ENCODE peak calls at places on chromosomes 5 and 9, in seven cellular contexts. F is neural crest cell, R is endothelial cell of umbilical vein, N is colonic mucosa, X is AG04450, W is A549, A is GM13976. D is an unnamed sample.

GRCh38 chr9:16133556-16134227 is 580.8 kb downstream of the CCDC171 start:
- DNase-seq in F (peak), R (peak), N (peak), X (no peak), W (peak), A (peak), D (peak)

GRCh38 chr9:6214903-6215302 is 704 bp upstream of the IL33 start:
- DNase-seq in F (no peak), R (peak), N (no peak), X (no peak), W (no peak), A (no peak), D (no peak)

GRCh38 chr9:15485836-15486678 is 24.7 kb downstream of the PSIP1 start:
- DNase-seq in F (no peak), R (peak), N (no peak), X (no peak), W (peak), A (no peak), D (no peak)

GRCh38 chr9:33029106-33029788 is 4.2 kb downstream of the DNAJA1 start:
- DNase-seq in F (no peak), R (no peak), N (no peak), X (peak), W (peak), A (no peak), D (no peak)

GRCh38 chr5:88235346-88235745 is 33.3 kb downstream of the TMEM161B start:
- DNase-seq in F (no peak), R (no peak), N (no peak), X (no peak), W (no peak), A (no peak), D (no peak)

GRCh38 chr9:69036319-69036718 is 767 bp downstream of the FXN start:
- DNase-seq in F (no peak), R (no peak), N (peak), X (no peak), W (no peak), A (peak), D (no peak)

GRCh38 chr5:92042237-92042636 is 659.1 kb upstream of the ARRDC3 start:
- DNase-seq in F (no peak), R (no peak), N (no peak), X (no peak), W (no peak), A (no peak), D (no peak)

GRCh38 chr9:70535546-70536323 is 121.3 kb upstream of the KLF9 start:
- DNase-seq in F (no peak), R (no peak), N (no peak), X (no peak), W (no peak), A (no peak), D (no peak)

GRCh38 chr9:7844283-7844682 is 44.7 kb upstream of the DMAC1 start:
- DNase-seq in F (no peak), R (peak), N (peak), X (no peak), W (peak), A (peak), D (peak)

GRCh38 chr9:105127863-105128220 is 116.6 kb upstream of the SLC44A1 start:
- DNase-seq in F (no peak), R (peak), N (peak), X (no peak), W (no peak), A (peak), D (peak)

GRCh38 chr9:93168581-93168980 is 15.4 kb upstream of the WNK2 start:
- DNase-seq in F (no peak), R (no peak), N (no peak), X (no peak), W (no peak), A (no peak), D (no peak)

GRCh38 chr9:86041331-86041741 is 58.0 kb downstream of the GOLM1 start:
- DNase-seq in F (no peak), R (peak), N (no peak), X (peak), W (no peak), A (peak), D (peak)

GRCh38 chr5:172830876-172831662 is 3.0 kb upstream of the ERGIC1 start:
- DNase-seq in F (no peak), R (peak), N (no peak), X (peak), W (no peak), A (no peak), D (no peak)

GRCh38 chr5:139058121-139058520 is 140.0 kb downstream of the SIL1 start:
- DNase-seq in F (no peak), R (no peak), N (no peak), X (no peak), W (no peak), A (no peak), D (no peak)

GRCh38 chr9:22052376-22052945 is 43.4 kb upstream of the CDKN2B start:
- DNase-seq in F (no peak), R (peak), N (no peak), X (peak), W (no peak), A (peak), D (peak)

GRCh38 chr9:35070823-35071813 is 1.3 kb downstream of the VCP start:
- DNase-seq in F (no peak), R (peak), N (no peak), X (no peak), W (no peak), A (no peak), D (no peak)

GRCh38 chr5:73438048-73438896 is 10.3 kb downstream of the FOXD1 start:
- DNase-seq in F (no peak), R (no peak), N (no peak), X (no peak), W (no peak), A (no peak), D (no peak)

GRCh38 chr9:89749500-89750116 is 144.8 kb downstream of the GADD45G start:
- DNase-seq in F (no peak), R (no peak), N (no peak), X (no peak), W (no peak), A (no peak), D (no peak)

GRCh38 chr5:40879163-40879942 is 29.9 kb upstream of the C7 start:
- DNase-seq in F (no peak), R (peak), N (no peak), X (no peak), W (peak), A (peak), D (no peak)

GRCh38 chr5:126918624-126918957 is 111.8 kb downstream of the MARCHF3 start:
- DNase-seq in F (no peak), R (peak), N (no peak), X (no peak), W (peak), A (no peak), D (no peak)

GRCh38 chr9:130039504-130040147 is 3.4 kb downstream of the FNBP1 start:
- DNase-seq in F (no peak), R (no peak), N (no peak), X (no peak), W (peak), A (no peak), D (no peak)

GRCh38 chr9:137478613-137479314 is 19.6 kb upstream of the NSMF start:
- DNase-seq in F (no peak), R (no peak), N (no peak), X (no peak), W (no peak), A (no peak), D (no peak)

GRCh38 chr9:133419005-133419404 is 1.2 kb upstream of the REXO4 start:
- DNase-seq in F (no peak), R (no peak), N (peak), X (no peak), W (no peak), A (no peak), D (no peak)

GRCh38 chr5:149675467-149676201 is 54.5 kb upstream of the PPARGC1B start:
- DNase-seq in F (no peak), R (peak), N (peak), X (no peak), W (no peak), A (no peak), D (peak)

DNA sequence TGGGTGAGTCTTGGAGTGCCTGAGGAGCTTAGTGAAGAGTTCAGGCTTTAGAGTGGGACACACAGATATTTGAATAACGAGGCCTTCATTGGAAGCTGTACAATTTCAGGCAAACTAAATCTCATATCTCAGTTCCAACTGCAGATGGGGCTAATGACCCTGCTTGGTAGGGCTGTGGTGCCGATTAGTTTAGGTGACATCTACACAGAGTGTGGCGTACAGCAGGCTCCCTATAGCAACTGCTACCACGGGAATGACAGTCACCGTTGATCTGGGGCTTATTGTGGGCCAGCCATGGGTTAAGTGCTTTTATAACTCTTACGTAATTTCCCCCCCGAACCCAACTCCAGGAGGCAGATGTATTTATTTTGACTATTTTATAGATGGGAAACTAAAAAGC is 70.8 kb downstream of the FAT2 start:
- DNase-seq in F (no peak), R (no peak), N (no peak), X (no peak), W (peak), A (no peak), D (no peak)
- TF ChIP-seq CTCF in F (no peak), R (no peak), N (no peak), X (no peak), W (no peak), A (no peak), D (peak)

GRCh38 chr9:120612218-120612617 is 32.3 kb upstream of the CDK5RAP2 start:
- DNase-seq in F (no peak), R (no peak), N (no peak), X (no peak), W (peak), A (no peak), D (no peak)
- TF ChIP-seq CTCF in F (peak), R (no peak), N (no peak), X (peak), W (peak), A (no peak), D (peak)

DNA sequence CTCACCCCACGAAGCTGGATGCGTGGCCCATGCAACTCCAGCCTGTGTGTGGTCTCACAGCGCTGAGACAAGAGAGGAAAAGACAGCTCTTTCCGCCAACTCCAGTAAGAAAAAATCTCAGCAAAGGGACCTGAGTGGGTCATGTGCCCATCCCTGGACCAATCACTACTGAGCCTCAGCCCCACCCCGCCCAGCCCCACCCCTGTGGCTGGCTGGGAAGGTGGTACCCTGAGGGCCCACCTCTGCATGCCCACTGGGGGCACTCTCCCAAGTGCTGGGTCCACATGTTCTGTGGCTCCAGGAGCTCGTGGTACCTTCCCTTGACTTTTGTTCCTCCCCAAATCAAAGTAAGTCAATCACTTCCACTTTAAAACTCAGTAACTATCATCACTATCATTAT is 105.1 kb upstream of the SMIM23 start:
- DNase-seq in F (no peak), R (no peak), N (no peak), X (no peak), W (no peak), A (no peak), D (no peak)
- TF ChIP-seq CTCF in F (no peak), R (no peak), N (no peak), X (no peak), W (no peak), A (no peak), D (no peak)

GRCh38 chr5:157354825-157355224 is 88.9 kb downstream of the CYFIP2 start:
- DNase-seq in F (no peak), R (no peak), N (no peak), X (no peak), W (peak), A (no peak), D (no peak)
- TF ChIP-seq CTCF in F (peak), R (peak), N (no peak), X (peak), W (peak), A (no peak), D (peak)

GRCh38 chr5:115842089-115842881 is 550 bp downstream of the AP3S1 start:
- DNase-seq in F (peak), R (no peak), N (peak), X (no peak), W (peak), A (no peak), D (no peak)
- TF ChIP-seq CTCF in F (peak), R (peak), N (no peak), X (no peak), W (peak), A (peak), D (no peak)

GRCh38 chr5:2579126-2579525 is 172.4 kb downstream of the IRX2 start:
- DNase-seq in F (no peak), R (no peak), N (no peak), X (no peak), W (no peak), A (no peak), D (no peak)
- TF ChIP-seq CTCF in F (no peak), R (no peak), N (no peak), X (no peak), W (no peak), A (no peak), D (no peak)

GRCh38 chr9:126513159-126514036 is 100.3 kb upstream of the LMX1B start:
- DNase-seq in F (no peak), R (no peak), N (no peak), X (no peak), W (no peak), A (no peak), D (no peak)

GRCh38 chr9:126515873-126516505 is 97.7 kb upstream of the LMX1B start:
- DNase-seq in F (no peak), R (no peak), N (no peak), X (no peak), W (no peak), A (no peak), D (no peak)

GRCh38 chr9:126515001-126515872 is 98.5 kb upstream of the LMX1B start:
- DNase-seq in F (no peak), R (no peak), N (no peak), X (no peak), W (no peak), A (no peak), D (no peak)

GRCh38 chr9:126516561-126516935 is 97.2 kb upstream of the LMX1B start:
- DNase-seq in F (no peak), R (no peak), N (no peak), X (no peak), W (no peak), A (no peak), D (no peak)

DNA sequence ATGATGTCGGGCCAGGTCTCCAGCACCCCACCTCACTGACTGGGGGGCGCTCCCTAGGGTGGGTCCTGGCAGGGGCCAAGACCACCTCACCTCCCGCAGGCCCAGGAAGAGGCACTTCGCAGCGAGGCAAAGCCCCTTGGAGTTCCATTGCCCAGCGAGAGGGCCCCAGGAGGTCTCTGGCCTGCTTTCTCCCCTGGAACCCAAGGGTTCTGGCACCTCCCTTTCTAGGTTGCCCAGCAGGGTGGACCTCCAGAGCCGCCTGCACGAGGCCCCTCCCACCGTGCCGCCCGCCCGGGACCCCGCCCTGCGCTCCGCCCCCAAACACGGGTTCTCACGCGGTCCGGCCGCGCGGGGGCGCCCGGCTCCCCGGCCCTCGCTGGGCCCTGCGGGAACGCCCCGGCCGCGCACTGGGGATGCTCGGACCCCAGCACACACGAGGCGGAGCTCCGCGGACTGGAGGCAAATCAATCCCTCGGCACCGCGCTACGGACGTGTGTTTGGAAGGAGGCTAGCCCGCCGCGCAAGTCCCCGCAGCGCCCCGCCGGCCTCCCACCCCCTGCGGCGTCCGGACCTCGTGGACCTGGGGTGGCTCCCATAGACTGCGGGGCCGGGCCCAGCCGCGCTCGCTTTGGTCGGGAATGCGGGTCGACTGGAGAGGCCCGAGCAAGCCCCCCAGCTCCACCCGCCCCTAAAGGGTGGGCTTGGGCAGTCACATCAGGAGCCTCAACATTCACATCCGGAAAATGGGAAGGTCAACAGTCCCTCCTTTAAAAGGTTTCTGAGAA is 99.5 kb upstream of the LMX1B start:
- DNase-seq in F (peak), R (peak), N (peak), X (no peak), W (peak), A (peak), D (no peak)
- TF ChIP-seq CTCF in F (peak), R (peak), N (peak), X (peak), W (peak), A (peak), D (peak)